ENCODE peak calls at places on chromosome 11, in four cellular contexts. F is bronchial epithelial cell, B is GM23338, V is GM23248. O is an unnamed sample.

GRCh38 chr11:6566704-6567370 is 36.6 kb downstream of the RRP8 start:
- DNase-seq in F (no peak), B (no peak), V (no peak), O (no peak)

GRCh38 chr11:16873289-16873688 is 134.8 kb downstream of the C11orf58 start:
- DNase-seq in F (no peak), B (no peak), V (no peak), O (no peak)

GRCh38 chr11:124920870-124921609 is 2.0 kb downstream of the HEPN1 start:
- DNase-seq in F (peak; percentile 29), B (peak; percentile 83), V (peak; percentile 70), O (peak; percentile 67)

GRCh38 chr11:45209904-45210699 is 63.7 kb downstream of the PRDM11 start:
- DNase-seq in F (no peak), B (peak; percentile 88), V (peak; percentile 48), O (no peak)

GRCh38 chr11:126716456-126717083 is 284.0 kb downstream of the KIRREL3 start:
- DNase-seq in F (no peak), B (peak; percentile 77), V (peak; percentile 47), O (no peak)

GRCh38 chr11:45815747-45816146 is 10.8 kb downstream of the SLC35C1 start:
- DNase-seq in F (peak; percentile 25), B (peak; percentile 62), V (peak; percentile 46), O (peak; percentile 14)

GRCh38 chr11:420911-421321 is 6.1 kb upstream of the SIGIRR start:
- DNase-seq in F (no peak), B (no peak), V (no peak), O (no peak)

GRCh38 chr11:98234698-98235097 is 786.1 kb upstream of the CNTN5 start:
- DNase-seq in F (no peak), B (peak; percentile 1), V (no peak), O (no peak)

GRCh38 chr11:20156876-20157613 is 3.2 kb downstream of the DBX1 start:
- DNase-seq in F (no peak), B (peak; percentile 27), V (no peak), O (no peak)

GRCh38 chr11:132307309-132308020 is 937.0 kb downstream of the NTM start:
- DNase-seq in F (no peak), B (no peak), V (no peak), O (no peak)

GRCh38 chr11:75503531-75504099 is 22.1 kb downstream of the GDPD5 start:
- DNase-seq in F (no peak), B (no peak), V (no peak), O (no peak)

GRCh38 chr11:119907122-119907933 is 178.3 kb upstream of the NECTIN1 start:
- DNase-seq in F (no peak), B (no peak), V (no peak), O (no peak)

GRCh38 chr11:19633276-19633675 is 79.4 kb upstream of the NAV2 start:
- DNase-seq in F (no peak), B (peak; percentile 8), V (peak; percentile 44), O (no peak)

GRCh38 chr11:75345455-75346224 is 5.8 kb downstream of the ARRB1 start:
- DNase-seq in F (no peak), B (no peak), V (no peak), O (no peak)

GRCh38 chr11:114255289-114255688 is 40.9 kb upstream of the NNMT start:
- DNase-seq in F (no peak), B (no peak), V (no peak), O (no peak)

GRCh38 chr11:130726234-130726559 is 190.1 kb downstream of the SNX19 start:
- DNase-seq in F (peak; percentile 49), B (no peak), V (peak; percentile 39), O (no peak)

GRCh38 chr11:107562647-107563208 is 2.8 kb downstream of the ALKBH8 start:
- DNase-seq in F (peak; percentile 99), B (no peak), V (peak; percentile 92), O (peak; percentile 36)

GRCh38 chr11:8087185-8087584 is 6.2 kb downstream of the TUB start:
- DNase-seq in F (no peak), B (peak; percentile 65), V (peak; percentile 30), O (no peak)

GRCh38 chr11:84501750-84502149 is 1125.4 kb downstream of the DLG2 start:
- DNase-seq in F (no peak), B (no peak), V (no peak), O (no peak)

GRCh38 chr11:132972565-132972964 is 559.7 kb downstream of the OPCML start:
- DNase-seq in F (no peak), B (no peak), V (no peak), O (no peak)

GRCh38 chr11:64334764-64335741 is 5.0 kb upstream of the CCDC88B start:
- DNase-seq in F (peak; percentile 99), B (peak; percentile 56), V (peak; percentile 94), O (peak; percentile 95)

GRCh38 chr11:66956689-66957290 is 1.4 kb downstream of the PC start:
- DNase-seq in F (peak; percentile 83), B (peak; percentile 52), V (peak; percentile 75), O (no peak)

GRCh38 chr11:88482871-88483301 is 145.3 kb upstream of the CTSC start:
- DNase-seq in F (peak; percentile 78), B (no peak), V (peak; percentile 54), O (peak; percentile 28)

GRCh38 chr11:47514825-47515647 is 37.9 kb downstream of the CELF1 start:
- DNase-seq in F (peak; percentile 73), B (peak; percentile 51), V (peak; percentile 89), O (no peak)

GRCh38 chr11:104106136-104106754 is 57.7 kb downstream of the PDGFD start:
- DNase-seq in F (no peak), B (no peak), V (peak; percentile 73), O (peak; percentile 68)

GRCh38 chr11:19080579-19080993 is 20.1 kb upstream of the MRGPRX2 start:
- DNase-seq in F (peak; percentile 78), B (no peak), V (peak; percentile 76), O (no peak)

GRCh38 chr11:57410287-57410686 is 16.6 kb downstream of the SLC43A3 start:
- DNase-seq in F (peak; percentile 72), B (no peak), V (peak; percentile 80), O (no peak)

GRCh38 chr11:70587095-70587389 is 188.7 kb downstream of the CTTN start:
- DNase-seq in F (peak; percentile 1), B (no peak), V (no peak), O (no peak)

GRCh38 chr11:66906077-66906929 is 49.4 kb downstream of the LRFN4 start:
- DNase-seq in F (peak; percentile 94), B (no peak), V (peak; percentile 26), O (no peak)

GRCh38 chr11:35487532-35488078 is 37.8 kb downstream of the PAMR1 start:
- DNase-seq in F (peak; percentile 39), B (peak; percentile 94), V (peak; percentile 65), O (peak; percentile 63)

GRCh38 chr11:132231656-132232173 is 861.3 kb downstream of the NTM start:
- DNase-seq in F (no peak), B (no peak), V (no peak), O (no peak)

GRCh38 chr11:133934096-133934495 is 22.7 kb downstream of the IGSF9B start:
- DNase-seq in F (no peak), B (no peak), V (no peak), O (no peak)

GRCh38 chr11:75087319-75088055 is 9.2 kb downstream of the OR2AT4 start:
- DNase-seq in F (no peak), B (peak; percentile 7), V (no peak), O (no peak)

GRCh38 chr11:33732176-33732575 is 4.0 kb downstream of the CD59 start:
- DNase-seq in F (no peak), B (peak; percentile 14), V (peak; percentile 23), O (no peak)

GRCh38 chr11:324131-324530 is 3.5 kb upstream of the IFITM3 start:
- DNase-seq in F (no peak), B (no peak), V (no peak), O (no peak)

DNA sequence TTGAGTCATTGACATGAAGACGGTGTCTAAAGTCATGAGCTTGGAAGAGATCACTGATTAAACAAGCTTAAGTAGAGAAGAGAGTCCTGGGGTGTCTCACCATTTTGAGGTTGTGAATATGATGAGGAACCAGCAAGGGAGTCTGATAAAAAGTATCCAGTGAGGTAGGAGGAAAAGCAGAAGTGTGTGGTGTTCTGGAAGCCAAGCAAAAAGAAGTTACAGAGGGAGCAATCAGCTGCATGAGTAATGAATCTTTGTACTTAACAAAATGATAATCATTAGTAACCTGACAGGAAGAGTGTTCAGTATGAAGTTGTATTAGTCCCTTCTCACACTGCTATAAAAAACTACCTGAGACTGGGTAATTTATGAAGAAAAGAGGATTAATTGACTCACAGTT is 131.3 kb downstream of the C11orf87 start:
- DNase-seq in F (no peak), B (no peak), V (no peak), O (no peak)
- H3K4me3 ChIP-seq in F (no peak overlapping the region), B (no peak overlapping the region), V (no peak overlapping the region), O (no peak overlapping the region)

GRCh38 chr11:13008625-13009475 is at the start of gene RASSF10:
- DNase-seq in F (peak; percentile 79), B (peak; percentile 94), V (peak; percentile 35), O (peak; percentile 80)
- H3K4me3 ChIP-seq in F (peak within 1 kb of the TSS; percentile 50), B (peak within 1 kb of the TSS; percentile 70), V (peak within 1 kb of the TSS; percentile 53), O (peak within 1 kb of the TSS; percentile 33)

GRCh38 chr11:115769891-115770290 is 265.7 kb upstream of the CADM1 start:
- DNase-seq in F (no peak), B (no peak), V (no peak), O (no peak)
- H3K4me3 ChIP-seq in F (no peak overlapping the region), B (no peak overlapping the region), V (no peak overlapping the region), O (no peak overlapping the region)

GRCh38 chr11:65435981-65436411 is 13.4 kb downstream of the NEAT1 start:
- DNase-seq in F (no peak), B (no peak), V (peak; percentile 38), O (no peak)

GRCh38 chr11:65434057-65434666 is 11.6 kb downstream of the NEAT1 start:
- DNase-seq in F (peak; percentile 15), B (no peak), V (peak; percentile 59), O (no peak)

GRCh38 chr11:65434667-65435179 is 12.1 kb downstream of the NEAT1 start:
- DNase-seq in F (peak; percentile 14), B (no peak), V (peak; percentile 49), O (no peak)

GRCh38 chr11:65436412-65437032 is 13.9 kb downstream of the NEAT1 start:
- DNase-seq in F (peak; percentile 34), B (no peak), V (peak; percentile 59), O (no peak)

GRCh38 chr11:65435330-65435931 is 12.8 kb downstream of the NEAT1 start:
- DNase-seq in F (peak; percentile 15), B (no peak), V (peak; percentile 39), O (no peak)
- H3K4me3 ChIP-seq in F (no peak overlapping the region), B (no peak overlapping the region), V (peak overlapping the region; percentile 93), O (no peak overlapping the region)

DNA sequence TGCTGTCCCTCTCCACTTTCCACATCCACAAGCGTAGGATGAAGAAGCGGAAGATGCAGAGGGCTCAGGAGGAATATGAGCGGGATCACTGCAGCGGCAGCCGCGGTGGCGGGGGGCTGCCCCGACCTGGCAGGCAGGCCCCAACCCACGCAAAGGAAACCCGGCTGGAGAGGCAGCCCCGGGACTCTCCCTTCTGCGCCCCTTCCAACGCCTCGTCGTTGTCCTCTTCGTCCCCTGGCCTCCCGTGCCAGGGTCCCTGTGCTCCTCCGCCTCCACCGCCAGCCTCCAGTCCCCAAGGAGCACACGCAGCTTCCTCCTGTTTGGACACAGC is 1.8 kb downstream of the C11orf87 start:
- DNase-seq in F (no peak), B (peak; percentile 9), V (no peak), O (no peak)
- H3K4me3 ChIP-seq in F (no peak overlapping the region), B (peak overlapping the region; percentile 68), V (peak overlapping the region; percentile 74), O (no peak overlapping the region)

GRCh38 chr11:72720806-72721205 is 31.4 kb downstream of the ARAP1 start:
- DNase-seq in F (no peak), B (no peak), V (peak; percentile 31), O (no peak)
- H3K4me3 ChIP-seq in F (peak overlapping the region; percentile 52), B (no peak overlapping the region), V (peak overlapping the region; percentile 91), O (no peak overlapping the region)